ENCODE peak calls at places on chromosomes 3 and 15, in four cellular contexts. One of them, this sample, is unnamed.

GRCh38 chr3:15903776-15904720 is 106.3 kb upstream of the ANKRD28 start:
- DNase-seq in 8988T: no peak
- DNase-seq in endothelial cell of umbilical vein: no peak
- DNase-seq in stimulated activated CD4-positive, alpha-beta T cell treated with anti-CD3 and anti-CD28 coated beads, TNF-alpha, amount 100 ng/mL, for 4 hours: no peak
- DNase-seq in this sample: no peak

GRCh38 chr15:40082195-40082868 is 26.3 kb downstream of the BMF start:
- DNase-seq in 8988T: no peak
- DNase-seq in endothelial cell of umbilical vein: peak; percentile 24
- DNase-seq in stimulated activated CD4-positive, alpha-beta T cell treated with anti-CD3 and anti-CD28 coated beads, TNF-alpha, amount 100 ng/mL, for 4 hours: no peak
- DNase-seq in this sample: no peak

GRCh38 chr3:13204177-13204581 is 130.9 kb upstream of the IQSEC1 start:
- DNase-seq in 8988T: no peak
- DNase-seq in endothelial cell of umbilical vein: no peak
- DNase-seq in stimulated activated CD4-positive, alpha-beta T cell treated with anti-CD3 and anti-CD28 coated beads, TNF-alpha, amount 100 ng/mL, for 4 hours: no peak
- DNase-seq in this sample: no peak

GRCh38 chr15:87873501-87873900 is 383.0 kb downstream of the NTRK3 start:
- DNase-seq in 8988T: no peak
- DNase-seq in endothelial cell of umbilical vein: no peak
- DNase-seq in stimulated activated CD4-positive, alpha-beta T cell treated with anti-CD3 and anti-CD28 coated beads, TNF-alpha, amount 100 ng/mL, for 4 hours: no peak
- DNase-seq in this sample: no peak

GRCh38 chr15:84962975-84963374 is 18.7 kb upstream of the PDE8A start:
- DNase-seq in 8988T: no peak
- DNase-seq in endothelial cell of umbilical vein: no peak
- DNase-seq in stimulated activated CD4-positive, alpha-beta T cell treated with anti-CD3 and anti-CD28 coated beads, TNF-alpha, amount 100 ng/mL, for 4 hours: no peak
- DNase-seq in this sample: no peak

GRCh38 chr15:68717952-68718351 is 102.7 kb downstream of the ANP32A start:
- DNase-seq in 8988T: no peak
- DNase-seq in endothelial cell of umbilical vein: no peak
- DNase-seq in stimulated activated CD4-positive, alpha-beta T cell treated with anti-CD3 and anti-CD28 coated beads, TNF-alpha, amount 100 ng/mL, for 4 hours: no peak
- DNase-seq in this sample: no peak

GRCh38 chr3:4417449-4417848 is 49.6 kb downstream of the SUMF1 start:
- DNase-seq in 8988T: no peak
- DNase-seq in endothelial cell of umbilical vein: no peak
- DNase-seq in stimulated activated CD4-positive, alpha-beta T cell treated with anti-CD3 and anti-CD28 coated beads, TNF-alpha, amount 100 ng/mL, for 4 hours: no peak
- DNase-seq in this sample: no peak

GRCh38 chr3:155391583-155391982 is 98.1 kb upstream of the STRIT1 start:
- DNase-seq in 8988T: peak; percentile 5
- DNase-seq in endothelial cell of umbilical vein: no peak
- DNase-seq in stimulated activated CD4-positive, alpha-beta T cell treated with anti-CD3 and anti-CD28 coated beads, TNF-alpha, amount 100 ng/mL, for 4 hours: no peak
- DNase-seq in this sample: no peak

GRCh38 chr15:69755571-69756310 is 303.1 kb downstream of the RPLP1 start:
- DNase-seq in 8988T: no peak
- DNase-seq in endothelial cell of umbilical vein: no peak
- DNase-seq in stimulated activated CD4-positive, alpha-beta T cell treated with anti-CD3 and anti-CD28 coated beads, TNF-alpha, amount 100 ng/mL, for 4 hours: peak; percentile 38
- DNase-seq in this sample: no peak

GRCh38 chr15:47517737-47518136 is 199.6 kb upstream of the SEMA6D start:
- DNase-seq in 8988T: no peak
- DNase-seq in endothelial cell of umbilical vein: peak; percentile 84
- DNase-seq in stimulated activated CD4-positive, alpha-beta T cell treated with anti-CD3 and anti-CD28 coated beads, TNF-alpha, amount 100 ng/mL, for 4 hours: no peak
- DNase-seq in this sample: no peak

GRCh38 chr15:96020133-96020532 is 310.4 kb upstream of the NR2F2 start:
- DNase-seq in 8988T: no peak
- DNase-seq in endothelial cell of umbilical vein: no peak
- DNase-seq in stimulated activated CD4-positive, alpha-beta T cell treated with anti-CD3 and anti-CD28 coated beads, TNF-alpha, amount 100 ng/mL, for 4 hours: no peak
- DNase-seq in this sample: no peak

GRCh38 chr3:56494679-56495322 is 26.5 kb upstream of the ERC2 start:
- DNase-seq in 8988T: peak; percentile 58
- DNase-seq in endothelial cell of umbilical vein: peak; percentile 71
- DNase-seq in stimulated activated CD4-positive, alpha-beta T cell treated with anti-CD3 and anti-CD28 coated beads, TNF-alpha, amount 100 ng/mL, for 4 hours: peak; percentile 12
- DNase-seq in this sample: peak; percentile 40

GRCh38 chr3:145243875-145244274 is 917.1 kb downstream of the PLOD2 start:
- DNase-seq in 8988T: no peak
- DNase-seq in endothelial cell of umbilical vein: peak; percentile 2
- DNase-seq in stimulated activated CD4-positive, alpha-beta T cell treated with anti-CD3 and anti-CD28 coated beads, TNF-alpha, amount 100 ng/mL, for 4 hours: no peak
- DNase-seq in this sample: no peak

GRCh38 chr15:69996842-69997478 is 100.8 kb downstream of the TLE3 start:
- DNase-seq in 8988T: no peak
- DNase-seq in endothelial cell of umbilical vein: no peak
- DNase-seq in stimulated activated CD4-positive, alpha-beta T cell treated with anti-CD3 and anti-CD28 coated beads, TNF-alpha, amount 100 ng/mL, for 4 hours: no peak
- DNase-seq in this sample: no peak

GRCh38 chr3:53184701-53185100 is 23.7 kb downstream of the PRKCD start:
- DNase-seq in 8988T: no peak
- DNase-seq in endothelial cell of umbilical vein: no peak
- DNase-seq in stimulated activated CD4-positive, alpha-beta T cell treated with anti-CD3 and anti-CD28 coated beads, TNF-alpha, amount 100 ng/mL, for 4 hours: no peak
- DNase-seq in this sample: no peak

GRCh38 chr3:136728434-136728833 is 23.7 kb downstream of the STAG1 start:
- DNase-seq in 8988T: no peak
- DNase-seq in endothelial cell of umbilical vein: no peak
- DNase-seq in stimulated activated CD4-positive, alpha-beta T cell treated with anti-CD3 and anti-CD28 coated beads, TNF-alpha, amount 100 ng/mL, for 4 hours: no peak
- DNase-seq in this sample: no peak

GRCh38 chr15:57296473-57297162 is 79.7 kb upstream of the CGNL1 start:
- DNase-seq in 8988T: no peak
- DNase-seq in endothelial cell of umbilical vein: no peak
- DNase-seq in stimulated activated CD4-positive, alpha-beta T cell treated with anti-CD3 and anti-CD28 coated beads, TNF-alpha, amount 100 ng/mL, for 4 hours: no peak
- DNase-seq in this sample: no peak

GRCh38 chr15:31550211-31550848 is 223.7 kb downstream of the KLF13 start:
- DNase-seq in 8988T: no peak
- DNase-seq in endothelial cell of umbilical vein: no peak
- DNase-seq in stimulated activated CD4-positive, alpha-beta T cell treated with anti-CD3 and anti-CD28 coated beads, TNF-alpha, amount 100 ng/mL, for 4 hours: no peak
- DNase-seq in this sample: no peak

GRCh38 chr15:29870495-29871151 is 48.4 kb upstream of the TJP1 start:
- DNase-seq in 8988T: no peak
- DNase-seq in endothelial cell of umbilical vein: no peak
- DNase-seq in stimulated activated CD4-positive, alpha-beta T cell treated with anti-CD3 and anti-CD28 coated beads, TNF-alpha, amount 100 ng/mL, for 4 hours: no peak
- DNase-seq in this sample: no peak

GRCh38 chr3:188294823-188295487 is 141.0 kb downstream of the LPP start:
- DNase-seq in 8988T: no peak
- DNase-seq in endothelial cell of umbilical vein: peak; percentile 95
- DNase-seq in stimulated activated CD4-positive, alpha-beta T cell treated with anti-CD3 and anti-CD28 coated beads, TNF-alpha, amount 100 ng/mL, for 4 hours: no peak
- DNase-seq in this sample: peak; percentile 69

GRCh38 chr3:14608298-14608697 is 43.3 kb upstream of the CCDC174 start:
- DNase-seq in 8988T: no peak
- DNase-seq in endothelial cell of umbilical vein: no peak
- DNase-seq in stimulated activated CD4-positive, alpha-beta T cell treated with anti-CD3 and anti-CD28 coated beads, TNF-alpha, amount 100 ng/mL, for 4 hours: no peak
- DNase-seq in this sample: no peak

GRCh38 chr3:192055946-192056345 is 595.0 kb downstream of the PYDC2 start:
- DNase-seq in 8988T: no peak
- DNase-seq in endothelial cell of umbilical vein: peak; percentile 55
- DNase-seq in stimulated activated CD4-positive, alpha-beta T cell treated with anti-CD3 and anti-CD28 coated beads, TNF-alpha, amount 100 ng/mL, for 4 hours: no peak
- DNase-seq in this sample: no peak

GRCh38 chr3:32109256-32109655 is 2.8 kb downstream of the GPD1L start:
- DNase-seq in 8988T: no peak
- DNase-seq in endothelial cell of umbilical vein: peak; percentile 28
- DNase-seq in stimulated activated CD4-positive, alpha-beta T cell treated with anti-CD3 and anti-CD28 coated beads, TNF-alpha, amount 100 ng/mL, for 4 hours: no peak
- DNase-seq in this sample: no peak

This sample was measured in pulmonary artery endothelial cell.